ENCODE peak calls at places on chromosomes 6 and 20, in seven cellular contexts. One of them, this sample, is unnamed.

GRCh38 chr6:41497994-41498393 is 48.2 kb upstream of the FOXP4 start:
- DNase-seq in GM12892: no peak
- DNase-seq in effector memory CD4-positive, alpha-beta T cell: no peak
- DNase-seq in NCI-H2081: no peak
- DNase-seq in stimulated activated CD4-positive, alpha-beta T cell treated with anti-CD3 and anti-CD28 coated beads, Interleukin-4, amount 100 ng/mL, for 1 hour: no peak
- DNase-seq in activated T-helper 1 cell treated with Interleukin-2 at 50 U/mL for 16 hours: no peak
- DNase-seq in H54: peak
- DNase-seq in this sample: no peak

GRCh38 chr6:50264995-50265571 is 215.4 kb upstream of the DEFB112 start:
- DNase-seq in GM12892: no peak
- DNase-seq in effector memory CD4-positive, alpha-beta T cell: no peak
- DNase-seq in NCI-H2081: no peak
- DNase-seq in stimulated activated CD4-positive, alpha-beta T cell treated with anti-CD3 and anti-CD28 coated beads, Interleukin-4, amount 100 ng/mL, for 1 hour: no peak
- DNase-seq in activated T-helper 1 cell treated with Interleukin-2 at 50 U/mL for 16 hours: no peak
- DNase-seq in H54: no peak
- DNase-seq in this sample: no peak

GRCh38 chr20:62146019-62146755 is 2.6 kb downstream of the SS18L1 start:
- DNase-seq in GM12892: no peak
- DNase-seq in effector memory CD4-positive, alpha-beta T cell: no peak
- DNase-seq in NCI-H2081: no peak
- DNase-seq in stimulated activated CD4-positive, alpha-beta T cell treated with anti-CD3 and anti-CD28 coated beads, Interleukin-4, amount 100 ng/mL, for 1 hour: no peak
- DNase-seq in activated T-helper 1 cell treated with Interleukin-2 at 50 U/mL for 16 hours: no peak
- DNase-seq in H54: no peak
- DNase-seq in this sample: no peak

GRCh38 chr20:49851234-49851755 is 38.7 kb downstream of the SLC9A8 start:
- DNase-seq in GM12892: no peak
- DNase-seq in effector memory CD4-positive, alpha-beta T cell: no peak
- DNase-seq in NCI-H2081: no peak
- DNase-seq in stimulated activated CD4-positive, alpha-beta T cell treated with anti-CD3 and anti-CD28 coated beads, Interleukin-4, amount 100 ng/mL, for 1 hour: no peak
- DNase-seq in activated T-helper 1 cell treated with Interleukin-2 at 50 U/mL for 16 hours: no peak
- DNase-seq in H54: no peak
- DNase-seq in this sample: no peak

GRCh38 chr20:59771506-59772372 is 161.7 kb downstream of the SYCP2 start:
- DNase-seq in GM12892: no peak
- DNase-seq in effector memory CD4-positive, alpha-beta T cell: no peak
- DNase-seq in NCI-H2081: no peak
- DNase-seq in stimulated activated CD4-positive, alpha-beta T cell treated with anti-CD3 and anti-CD28 coated beads, Interleukin-4, amount 100 ng/mL, for 1 hour: no peak
- DNase-seq in activated T-helper 1 cell treated with Interleukin-2 at 50 U/mL for 16 hours: no peak
- DNase-seq in H54: no peak
- DNase-seq in this sample: no peak

GRCh38 chr6:170439366-170440351 is 113.4 kb downstream of the PSMB1 start:
- DNase-seq in GM12892: no peak
- DNase-seq in effector memory CD4-positive, alpha-beta T cell: no peak
- DNase-seq in NCI-H2081: no peak
- DNase-seq in stimulated activated CD4-positive, alpha-beta T cell treated with anti-CD3 and anti-CD28 coated beads, Interleukin-4, amount 100 ng/mL, for 1 hour: no peak
- DNase-seq in activated T-helper 1 cell treated with Interleukin-2 at 50 U/mL for 16 hours: no peak
- DNase-seq in H54: peak
- DNase-seq in this sample: no peak

GRCh38 chr6:54856137-54856536 is 9.6 kb downstream of the FAM83B start:
- DNase-seq in GM12892: no peak
- DNase-seq in effector memory CD4-positive, alpha-beta T cell: no peak
- DNase-seq in NCI-H2081: peak
- DNase-seq in stimulated activated CD4-positive, alpha-beta T cell treated with anti-CD3 and anti-CD28 coated beads, Interleukin-4, amount 100 ng/mL, for 1 hour: no peak
- DNase-seq in activated T-helper 1 cell treated with Interleukin-2 at 50 U/mL for 16 hours: no peak
- DNase-seq in H54: no peak
- DNase-seq in this sample: no peak

GRCh38 chr6:116371384-116372209 is 850 bp downstream of the DSE start:
- DNase-seq in GM12892: peak
- DNase-seq in effector memory CD4-positive, alpha-beta T cell: peak
- DNase-seq in NCI-H2081: no peak
- DNase-seq in stimulated activated CD4-positive, alpha-beta T cell treated with anti-CD3 and anti-CD28 coated beads, Interleukin-4, amount 100 ng/mL, for 1 hour: peak
- DNase-seq in activated T-helper 1 cell treated with Interleukin-2 at 50 U/mL for 16 hours: peak
- DNase-seq in H54: peak
- DNase-seq in this sample: peak

GRCh38 chr6:89928604-89929003 is 34.3 kb downstream of the GJA10 start:
- DNase-seq in GM12892: no peak
- DNase-seq in effector memory CD4-positive, alpha-beta T cell: no peak
- DNase-seq in NCI-H2081: no peak
- DNase-seq in stimulated activated CD4-positive, alpha-beta T cell treated with anti-CD3 and anti-CD28 coated beads, Interleukin-4, amount 100 ng/mL, for 1 hour: no peak
- DNase-seq in activated T-helper 1 cell treated with Interleukin-2 at 50 U/mL for 16 hours: no peak
- DNase-seq in H54: no peak
- DNase-seq in this sample: no peak

GRCh38 chr20:32511358-32512046 is 73.6 kb downstream of the NOL4L start:
- DNase-seq in GM12892: no peak
- DNase-seq in effector memory CD4-positive, alpha-beta T cell: no peak
- DNase-seq in NCI-H2081: no peak
- DNase-seq in stimulated activated CD4-positive, alpha-beta T cell treated with anti-CD3 and anti-CD28 coated beads, Interleukin-4, amount 100 ng/mL, for 1 hour: no peak
- DNase-seq in activated T-helper 1 cell treated with Interleukin-2 at 50 U/mL for 16 hours: no peak
- DNase-seq in H54: no peak
- DNase-seq in this sample: no peak

GRCh38 chr6:680204-680603 is 12.7 kb downstream of the EXOC2 start:
- DNase-seq in GM12892: no peak
- DNase-seq in effector memory CD4-positive, alpha-beta T cell: no peak
- DNase-seq in NCI-H2081: no peak
- DNase-seq in stimulated activated CD4-positive, alpha-beta T cell treated with anti-CD3 and anti-CD28 coated beads, Interleukin-4, amount 100 ng/mL, for 1 hour: no peak
- DNase-seq in activated T-helper 1 cell treated with Interleukin-2 at 50 U/mL for 16 hours: no peak
- DNase-seq in H54: no peak
- DNase-seq in this sample: no peak

GRCh38 chr6:167424060-167424673 is 99.3 kb downstream of the TTLL2 start:
- DNase-seq in GM12892: no peak
- DNase-seq in effector memory CD4-positive, alpha-beta T cell: no peak
- DNase-seq in NCI-H2081: no peak
- DNase-seq in stimulated activated CD4-positive, alpha-beta T cell treated with anti-CD3 and anti-CD28 coated beads, Interleukin-4, amount 100 ng/mL, for 1 hour: no peak
- DNase-seq in activated T-helper 1 cell treated with Interleukin-2 at 50 U/mL for 16 hours: no peak
- DNase-seq in H54: no peak
- DNase-seq in this sample: no peak

GRCh38 chr6:41705996-41706835 is 29.2 kb downstream of the TFEB start:
- DNase-seq in GM12892: peak
- DNase-seq in effector memory CD4-positive, alpha-beta T cell: no peak
- DNase-seq in NCI-H2081: peak
- DNase-seq in stimulated activated CD4-positive, alpha-beta T cell treated with anti-CD3 and anti-CD28 coated beads, Interleukin-4, amount 100 ng/mL, for 1 hour: peak
- DNase-seq in activated T-helper 1 cell treated with Interleukin-2 at 50 U/mL for 16 hours: no peak
- DNase-seq in H54: peak
- DNase-seq in this sample: peak

GRCh38 chr6:44270526-44271405 is 516 bp downstream of the TMEM151B start:
- DNase-seq in GM12892: no peak
- DNase-seq in effector memory CD4-positive, alpha-beta T cell: no peak
- DNase-seq in NCI-H2081: peak
- DNase-seq in stimulated activated CD4-positive, alpha-beta T cell treated with anti-CD3 and anti-CD28 coated beads, Interleukin-4, amount 100 ng/mL, for 1 hour: no peak
- DNase-seq in activated T-helper 1 cell treated with Interleukin-2 at 50 U/mL for 16 hours: no peak
- DNase-seq in H54: no peak
- DNase-seq in this sample: no peak

GRCh38 chr6:159758031-159759001 is 3.5 kb upstream of the ACAT2 start:
- DNase-seq in GM12892: no peak
- DNase-seq in effector memory CD4-positive, alpha-beta T cell: no peak
- DNase-seq in NCI-H2081: no peak
- DNase-seq in stimulated activated CD4-positive, alpha-beta T cell treated with anti-CD3 and anti-CD28 coated beads, Interleukin-4, amount 100 ng/mL, for 1 hour: no peak
- DNase-seq in activated T-helper 1 cell treated with Interleukin-2 at 50 U/mL for 16 hours: no peak
- DNase-seq in H54: peak
- DNase-seq in this sample: no peak

GRCh38 chr6:170096803-170097504 is 193.9 kb downstream of the DLL1 start:
- DNase-seq in GM12892: no peak
- DNase-seq in effector memory CD4-positive, alpha-beta T cell: no peak
- DNase-seq in NCI-H2081: no peak
- DNase-seq in stimulated activated CD4-positive, alpha-beta T cell treated with anti-CD3 and anti-CD28 coated beads, Interleukin-4, amount 100 ng/mL, for 1 hour: no peak
- DNase-seq in activated T-helper 1 cell treated with Interleukin-2 at 50 U/mL for 16 hours: no peak
- DNase-seq in H54: no peak
- DNase-seq in this sample: no peak

GRCh38 chr6:24897186-24897585 is 38.6 kb downstream of the RIPOR2 start:
- DNase-seq in GM12892: no peak
- DNase-seq in effector memory CD4-positive, alpha-beta T cell: no peak
- DNase-seq in NCI-H2081: no peak
- DNase-seq in stimulated activated CD4-positive, alpha-beta T cell treated with anti-CD3 and anti-CD28 coated beads, Interleukin-4, amount 100 ng/mL, for 1 hour: no peak
- DNase-seq in activated T-helper 1 cell treated with Interleukin-2 at 50 U/mL for 16 hours: no peak
- DNase-seq in H54: no peak
- DNase-seq in this sample: no peak

GRCh38 chr20:41411458-41411857 is 44.8 kb upstream of the EMILIN3 start:
- DNase-seq in GM12892: no peak
- DNase-seq in effector memory CD4-positive, alpha-beta T cell: no peak
- DNase-seq in NCI-H2081: peak
- DNase-seq in stimulated activated CD4-positive, alpha-beta T cell treated with anti-CD3 and anti-CD28 coated beads, Interleukin-4, amount 100 ng/mL, for 1 hour: no peak
- DNase-seq in activated T-helper 1 cell treated with Interleukin-2 at 50 U/mL for 16 hours: no peak
- DNase-seq in H54: no peak
- DNase-seq in this sample: no peak

GRCh38 chr20:56362833-56363413 is 4.1 kb downstream of the FAM210B start:
- DNase-seq in GM12892: no peak
- DNase-seq in effector memory CD4-positive, alpha-beta T cell: no peak
- DNase-seq in NCI-H2081: no peak
- DNase-seq in stimulated activated CD4-positive, alpha-beta T cell treated with anti-CD3 and anti-CD28 coated beads, Interleukin-4, amount 100 ng/mL, for 1 hour: no peak
- DNase-seq in activated T-helper 1 cell treated with Interleukin-2 at 50 U/mL for 16 hours: no peak
- DNase-seq in H54: no peak
- DNase-seq in this sample: no peak

GRCh38 chr20:46544576-46544975 is 5.9 kb downstream of the OCSTAMP start:
- DNase-seq in GM12892: no peak
- DNase-seq in effector memory CD4-positive, alpha-beta T cell: no peak
- DNase-seq in NCI-H2081: no peak
- DNase-seq in stimulated activated CD4-positive, alpha-beta T cell treated with anti-CD3 and anti-CD28 coated beads, Interleukin-4, amount 100 ng/mL, for 1 hour: no peak
- DNase-seq in activated T-helper 1 cell treated with Interleukin-2 at 50 U/mL for 16 hours: no peak
- DNase-seq in H54: no peak
- DNase-seq in this sample: no peak

This sample was measured in T-helper 22 cell.